ENCODE peak calls at places on chromosomes 11 and 22, in nine cellular contexts. F, B, X, L, K, J, V, G and T are unnamed samples.

GRCh38 chr11:23555085-23555484 is 694.8 kb upstream of the CCDC179 start:
- DNase-seq in J (no peak), L (no peak), G (no peak), B (no peak), V (no peak), X (peak), F (no peak), K (no peak), T (no peak)

GRCh38 chr11:4060182-4060923 is 34.2 kb upstream of the RRM1 start:
- DNase-seq in F (no peak), G (no peak), B (peak), K (no peak), J (no peak), V (no peak), L (no peak), X (no peak), T (no peak)

GRCh38 chr11:45982656-45983470 is 60.4 kb downstream of the LARGE2 start:
- DNase-seq in G (no peak), K (no peak), J (no peak), F (no peak), L (peak), B (no peak), V (no peak), X (peak), T (no peak)

GRCh38 chr11:100827934-100828661 is 141.0 kb downstream of the ARHGAP42 start:
- DNase-seq in B (no peak), J (peak), K (no peak), F (no peak), G (no peak), X (peak), V (no peak), L (peak), T (no peak)

GRCh38 chr11:125674210-125674609 is 6.4 kb downstream of the ACRV1 start:
- DNase-seq in K (no peak), G (no peak), L (no peak), J (no peak), B (no peak), V (no peak), X (no peak), F (no peak), T (no peak)

GRCh38 chr11:114092953-114093352 is 33.4 kb downstream of the ZBTB16 start:
- DNase-seq in B (no peak), V (no peak), L (no peak), X (no peak), K (no peak), G (no peak), J (no peak), F (no peak), T (no peak)

GRCh38 chr11:68954970-68955958 is 25.5 kb downstream of the MRGPRD start:
- DNase-seq in V (peak), J (no peak), X (peak), K (no peak), B (peak), L (peak), F (no peak), G (no peak), T (peak)

GRCh38 chr11:59281177-59281576 is 68.5 kb upstream of the MPEG1 start:
- DNase-seq in X (no peak), F (no peak), B (no peak), J (no peak), G (no peak), V (no peak), K (no peak), L (no peak), T (no peak)

GRCh38 chr22:22684605-22685561 is 40.5 kb downstream of the GGTLC2 start:
- DNase-seq in F (no peak), B (peak), X (peak), K (peak), L (peak), V (no peak), J (peak), G (no peak), T (no peak)

GRCh38 chr22:32994046-32994827 is 63.9 kb downstream of the SYN3 start:
- DNase-seq in X (no peak), V (no peak), J (no peak), K (no peak), B (no peak), F (no peak), L (no peak), G (no peak), T (no peak)

GRCh38 chr11:887589-887988 is 23.0 kb downstream of the CHID1 start:
- DNase-seq in G (no peak), K (no peak), J (no peak), F (no peak), B (no peak), X (no peak), L (no peak), V (no peak), T (no peak)

GRCh38 chr11:15276616-15277015 is 161.9 kb downstream of the INSC start:
- DNase-seq in J (no peak), G (no peak), F (no peak), V (no peak), K (no peak), L (peak), X (peak), B (no peak), T (no peak)
- TF ChIP-seq CTCF in J (peak), G (peak), F (no peak), V (no peak), K (peak), L (peak), X (peak), B (no peak), T (no peak)

GRCh38 chr11:115758011-115758410 is 253.8 kb upstream of the CADM1 start:
- DNase-seq in F (no peak), L (no peak), K (no peak), X (no peak), G (no peak), V (no peak), B (no peak), J (no peak), T (no peak)
- TF ChIP-seq CTCF in F (no peak), L (no peak), K (no peak), X (no peak), G (no peak), V (no peak), B (no peak), J (no peak), T (no peak)

GRCh38 chr11:134407321-134407828 is 4.7 kb downstream of the B3GAT1 start:
- DNase-seq in X (no peak), G (no peak), J (no peak), V (no peak), K (no peak), L (no peak), B (no peak), F (no peak), T (no peak)

GRCh38 chr11:134407923-134408322 is 4.1 kb downstream of the B3GAT1 start:
- DNase-seq in X (no peak), L (no peak), G (no peak), K (no peak), V (no peak), J (no peak), B (no peak), F (no peak), T (no peak)

GRCh38 chr11:134405436-134405835 is 6.6 kb downstream of the B3GAT1 start:
- DNase-seq in B (no peak), J (no peak), G (no peak), X (no peak), K (no peak), L (no peak), F (no peak), V (no peak), T (no peak)

GRCh38 chr11:134405841-134406240 is 6.2 kb downstream of the B3GAT1 start:
- DNase-seq in L (no peak), J (no peak), K (no peak), B (no peak), G (no peak), X (no peak), F (no peak), V (no peak), T (no peak)

DNA sequence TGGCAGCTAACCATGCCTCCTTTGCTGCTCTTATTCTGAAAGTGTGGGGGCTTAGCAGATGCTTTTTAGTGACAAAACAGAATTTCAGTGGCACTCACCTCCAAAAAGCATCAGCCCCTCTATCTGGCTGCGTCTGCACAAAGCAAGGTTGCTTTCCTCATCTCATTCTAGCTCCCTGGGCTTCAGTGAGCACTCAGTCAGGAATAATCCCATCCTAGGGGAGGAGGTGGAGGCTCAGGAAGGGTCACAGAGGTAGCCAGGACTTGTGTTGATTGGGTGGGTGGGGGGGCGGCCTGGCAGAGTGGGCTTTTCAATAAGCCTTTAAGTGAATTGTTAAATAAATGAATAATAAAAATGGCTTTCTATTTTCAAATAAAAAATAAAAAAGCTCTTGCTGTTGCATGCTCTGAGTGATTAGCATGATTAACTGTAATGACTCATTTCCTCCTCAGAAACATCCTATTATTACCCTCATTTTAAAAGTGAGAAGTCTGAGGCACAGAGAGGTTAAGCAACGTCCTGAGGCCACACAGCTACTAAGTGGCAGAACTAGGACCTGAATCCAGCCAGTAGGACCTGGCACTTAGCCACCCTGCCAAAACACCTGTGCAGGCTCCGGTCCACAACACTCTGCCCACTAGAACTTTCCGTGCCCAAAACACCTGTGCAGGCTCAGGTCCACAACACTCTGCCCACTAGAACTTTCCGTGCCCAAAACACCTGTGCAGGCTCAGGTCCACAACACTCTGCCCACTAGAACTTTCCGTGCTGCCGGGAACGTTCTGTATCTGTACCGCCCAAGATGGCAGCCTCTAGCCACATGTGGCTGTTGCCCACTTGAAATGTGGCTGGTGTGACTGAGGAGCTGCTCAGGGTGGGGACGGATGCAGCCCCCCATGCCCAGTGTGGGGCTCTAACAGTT is 5.5 kb downstream of the B3GAT1 start:
- DNase-seq in F (no peak), L (no peak), J (no peak), V (no peak), B (no peak), X (no peak), G (no peak), K (no peak), T (no peak)
- TF ChIP-seq CTCF in F (no peak), L (no peak), J (no peak), V (no peak), B (no peak), X (no peak), G (no peak), K (no peak), T (no peak)

GRCh38 chr11:65860278-65861164 is at the start of gene MUS81:
- DNase-seq in G (peak), J (peak), B (peak), F (peak), K (peak), X (peak), L (peak), V (peak), T (peak)
- TF ChIP-seq CTCF in G (peak), J (peak), B (peak), F (peak), K (peak), X (peak), L (peak), V (peak), T (peak)

DNA sequence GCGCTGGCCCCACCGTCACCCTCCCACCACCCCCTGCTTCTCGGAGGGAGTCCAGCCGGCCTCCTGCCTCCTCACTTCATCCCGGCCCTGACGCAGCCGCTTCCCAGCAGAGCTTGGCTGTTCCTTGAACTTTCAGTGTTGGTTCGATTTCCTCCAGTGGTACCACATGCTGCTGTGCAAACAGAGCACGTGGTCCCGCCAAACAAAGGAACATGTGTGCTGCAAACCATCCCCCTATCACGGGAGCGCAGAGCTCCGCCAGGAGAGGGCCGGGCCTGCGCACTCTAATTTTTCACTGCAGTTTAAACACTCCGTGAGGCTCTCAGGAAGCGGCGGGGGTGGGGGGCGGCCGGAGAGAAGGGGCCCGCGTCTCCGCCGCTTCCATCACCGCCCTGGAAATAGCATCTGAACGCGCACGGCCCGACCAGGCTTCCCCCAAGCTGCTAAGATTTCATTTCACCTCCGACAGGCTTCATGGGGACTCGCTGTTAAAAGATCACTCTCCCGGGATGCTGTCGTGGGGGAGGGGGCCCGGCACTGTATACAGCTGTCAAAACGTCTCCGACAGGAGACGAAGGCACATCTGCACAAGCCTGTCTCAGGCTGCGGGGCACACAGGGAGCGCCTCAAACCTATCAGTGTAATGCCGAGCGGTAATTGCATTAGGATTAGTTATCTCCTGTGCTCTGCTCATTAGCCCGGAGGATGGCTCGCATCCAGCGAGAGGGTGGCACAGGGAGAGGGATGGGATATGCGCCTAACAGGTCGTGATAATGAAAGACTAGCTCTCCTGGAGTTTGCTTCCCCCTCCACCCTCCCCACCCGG is 269.9 kb upstream of the SORL1-AS1 start:
- DNase-seq in X (peak), J (peak), B (peak), F (no peak), G (peak), L (no peak), V (peak), K (peak), T (no peak)
- TF ChIP-seq CTCF in X (peak), J (no peak), B (no peak), F (no peak), G (no peak), L (no peak), V (no peak), K (no peak), T (no peak)

GRCh38 chr11:120034176-120034575 is 103.7 kb downstream of the TRIM29 start:
- DNase-seq in G (no peak), F (no peak), X (no peak), B (no peak), L (no peak), K (no peak), J (no peak), V (no peak), T (no peak)

GRCh38 chr11:120035756-120036155 is 102.2 kb downstream of the TRIM29 start:
- DNase-seq in L (no peak), F (no peak), J (no peak), X (no peak), K (no peak), G (no peak), B (no peak), V (no peak), T (no peak)

GRCh38 chr11:120034881-120035620 is 102.9 kb downstream of the TRIM29 start:
- DNase-seq in J (no peak), L (no peak), G (no peak), V (no peak), K (no peak), B (no peak), F (no peak), X (no peak), T (no peak)

GRCh38 chr11:120039031-120039430 is 98.9 kb downstream of the TRIM29 start:
- DNase-seq in V (no peak), G (no peak), J (no peak), B (no peak), K (no peak), X (no peak), F (no peak), L (no peak), T (no peak)

GRCh38 chr11:120037111-120037510 is 100.8 kb downstream of the TRIM29 start:
- DNase-seq in X (no peak), J (no peak), G (no peak), V (no peak), F (no peak), B (no peak), K (no peak), L (no peak), T (no peak)
- TF ChIP-seq CTCF in X (no peak), J (no peak), G (no peak), V (no peak), F (no peak), B (no peak), K (no peak), L (no peak), T (no peak)

GRCh38 chr11:133898031-133898769 is 52.9 kb upstream of the SPATA19 start:
- DNase-seq in G (no peak), L (no peak), X (no peak), V (no peak), J (no peak), F (no peak), B (no peak), K (no peak), T (no peak)
- TF ChIP-seq CTCF in G (no peak), L (peak), X (no peak), V (no peak), J (no peak), F (no peak), B (no peak), K (peak), T (no peak)